ENCODE peak calls at places on chromosome 21, in eight cellular contexts. One of them, this sample, is unnamed.
A peak's percentile ranks its signal among the peaks of the same experiment; 100 is the strongest.

GRCh38 chr21:38202811-38203210 is 54.0 kb upstream of the KCNJ15 start:
- DNase-seq in activated CD4-positive, alpha-beta T cell treated with anti-CD3 and anti-CD28 coated beads, Interleukin-2, amount 50 U/mL, for 48 hours: no peak
- DNase-seq in stimulated activated CD8-positive, alpha-beta memory T cell treated with anti-CD3 and anti-CD28 coated beads, Interleukin-15, amount 100 ng/mL, for 1 hour: no peak
- DNase-seq in memory B cell: no peak
- DNase-seq in GM12864: no peak
- DNase-seq in activated CD8-positive, alpha-beta T cell treated with anti-CD3 and anti-CD28 coated beads for 36 hours: no peak
- DNase-seq in CD8-positive, alpha-beta memory T cell: no peak
- DNase-seq in astrocyte of the spinal cord: no peak
- DNase-seq in this sample: no peak

GRCh38 chr21:34761758-34762330 is 93.0 kb downstream of the CLIC6 start:
- DNase-seq in memory B cell: no peak
- DNase-seq in CD8-positive, alpha-beta memory T cell: no peak
- DNase-seq in activated CD8-positive, alpha-beta T cell treated with anti-CD3 and anti-CD28 coated beads for 36 hours: no peak
- DNase-seq in GM12864: no peak
- DNase-seq in stimulated activated CD8-positive, alpha-beta memory T cell treated with anti-CD3 and anti-CD28 coated beads, Interleukin-15, amount 100 ng/mL, for 1 hour: no peak
- DNase-seq in activated CD4-positive, alpha-beta T cell treated with anti-CD3 and anti-CD28 coated beads, Interleukin-2, amount 50 U/mL, for 48 hours: no peak
- DNase-seq in astrocyte of the spinal cord: no peak
- DNase-seq in this sample: no peak

GRCh38 chr21:30336596-30336995 is 898 bp downstream of the KRTAP27-1 start:
- DNase-seq in astrocyte of the spinal cord: peak; percentile 31
- DNase-seq in activated CD4-positive, alpha-beta T cell treated with anti-CD3 and anti-CD28 coated beads, Interleukin-2, amount 50 U/mL, for 48 hours: no peak
- DNase-seq in memory B cell: no peak
- DNase-seq in stimulated activated CD8-positive, alpha-beta memory T cell treated with anti-CD3 and anti-CD28 coated beads, Interleukin-15, amount 100 ng/mL, for 1 hour: no peak
- DNase-seq in CD8-positive, alpha-beta memory T cell: no peak
- DNase-seq in GM12864: no peak
- DNase-seq in activated CD8-positive, alpha-beta T cell treated with anti-CD3 and anti-CD28 coated beads for 36 hours: no peak
- DNase-seq in this sample: no peak

GRCh38 chr21:16976132-16976666 is 536.6 kb upstream of the CXADR start:
- DNase-seq in CD8-positive, alpha-beta memory T cell: no peak
- DNase-seq in activated CD8-positive, alpha-beta T cell treated with anti-CD3 and anti-CD28 coated beads for 36 hours: no peak
- DNase-seq in astrocyte of the spinal cord: peak; percentile 14
- DNase-seq in stimulated activated CD8-positive, alpha-beta memory T cell treated with anti-CD3 and anti-CD28 coated beads, Interleukin-15, amount 100 ng/mL, for 1 hour: no peak
- DNase-seq in GM12864: no peak
- DNase-seq in memory B cell: no peak
- DNase-seq in activated CD4-positive, alpha-beta T cell treated with anti-CD3 and anti-CD28 coated beads, Interleukin-2, amount 50 U/mL, for 48 hours: no peak
- DNase-seq in this sample: no peak

GRCh38 chr21:9839011-9839661 is 682.2 kb upstream of the TPTE start:
- DNase-seq in memory B cell: no peak
- DNase-seq in GM12864: no peak
- DNase-seq in activated CD8-positive, alpha-beta T cell treated with anti-CD3 and anti-CD28 coated beads for 36 hours: no peak
- DNase-seq in activated CD4-positive, alpha-beta T cell treated with anti-CD3 and anti-CD28 coated beads, Interleukin-2, amount 50 U/mL, for 48 hours: no peak
- DNase-seq in astrocyte of the spinal cord: no peak
- DNase-seq in CD8-positive, alpha-beta memory T cell: no peak
- DNase-seq in stimulated activated CD8-positive, alpha-beta memory T cell treated with anti-CD3 and anti-CD28 coated beads, Interleukin-15, amount 100 ng/mL, for 1 hour: no peak
- DNase-seq in this sample: no peak

GRCh38 chr21:28419811-28420210 is 572.9 kb downstream of the LTN1 start:
- DNase-seq in CD8-positive, alpha-beta memory T cell: no peak
- DNase-seq in activated CD8-positive, alpha-beta T cell treated with anti-CD3 and anti-CD28 coated beads for 36 hours: no peak
- DNase-seq in activated CD4-positive, alpha-beta T cell treated with anti-CD3 and anti-CD28 coated beads, Interleukin-2, amount 50 U/mL, for 48 hours: no peak
- DNase-seq in memory B cell: no peak
- DNase-seq in astrocyte of the spinal cord: no peak
- DNase-seq in GM12864: no peak
- DNase-seq in stimulated activated CD8-positive, alpha-beta memory T cell treated with anti-CD3 and anti-CD28 coated beads, Interleukin-15, amount 100 ng/mL, for 1 hour: no peak
- DNase-seq in this sample: no peak

GRCh38 chr21:43921602-43921978 is 56.6 kb downstream of the AGPAT3 start:
- DNase-seq in stimulated activated CD8-positive, alpha-beta memory T cell treated with anti-CD3 and anti-CD28 coated beads, Interleukin-15, amount 100 ng/mL, for 1 hour: no peak
- DNase-seq in GM12864: no peak
- DNase-seq in activated CD8-positive, alpha-beta T cell treated with anti-CD3 and anti-CD28 coated beads for 36 hours: peak; percentile 72
- DNase-seq in CD8-positive, alpha-beta memory T cell: no peak
- DNase-seq in memory B cell: no peak
- DNase-seq in astrocyte of the spinal cord: no peak
- DNase-seq in activated CD4-positive, alpha-beta T cell treated with anti-CD3 and anti-CD28 coated beads, Interleukin-2, amount 50 U/mL, for 48 hours: peak; percentile 26
- DNase-seq in this sample: no peak

GRCh38 chr21:44466996-44467858 is 11.9 kb downstream of the LRRC3 start:
- DNase-seq in astrocyte of the spinal cord: no peak
- DNase-seq in memory B cell: no peak
- DNase-seq in activated CD8-positive, alpha-beta T cell treated with anti-CD3 and anti-CD28 coated beads for 36 hours: no peak
- DNase-seq in GM12864: no peak
- DNase-seq in stimulated activated CD8-positive, alpha-beta memory T cell treated with anti-CD3 and anti-CD28 coated beads, Interleukin-15, amount 100 ng/mL, for 1 hour: no peak
- DNase-seq in activated CD4-positive, alpha-beta T cell treated with anti-CD3 and anti-CD28 coated beads, Interleukin-2, amount 50 U/mL, for 48 hours: no peak
- DNase-seq in CD8-positive, alpha-beta memory T cell: no peak
- DNase-seq in this sample: no peak

GRCh38 chr21:42479582-42479981 is 16.4 kb downstream of the RSPH1 start:
- DNase-seq in astrocyte of the spinal cord: no peak
- DNase-seq in stimulated activated CD8-positive, alpha-beta memory T cell treated with anti-CD3 and anti-CD28 coated beads, Interleukin-15, amount 100 ng/mL, for 1 hour: no peak
- DNase-seq in GM12864: no peak
- DNase-seq in activated CD4-positive, alpha-beta T cell treated with anti-CD3 and anti-CD28 coated beads, Interleukin-2, amount 50 U/mL, for 48 hours: no peak
- DNase-seq in CD8-positive, alpha-beta memory T cell: no peak
- DNase-seq in memory B cell: no peak
- DNase-seq in activated CD8-positive, alpha-beta T cell treated with anti-CD3 and anti-CD28 coated beads for 36 hours: no peak
- DNase-seq in this sample: no peak

GRCh38 chr21:43812139-43812821 is 22.9 kb downstream of the RRP1 start:
- DNase-seq in astrocyte of the spinal cord: no peak
- DNase-seq in activated CD8-positive, alpha-beta T cell treated with anti-CD3 and anti-CD28 coated beads for 36 hours: no peak
- DNase-seq in stimulated activated CD8-positive, alpha-beta memory T cell treated with anti-CD3 and anti-CD28 coated beads, Interleukin-15, amount 100 ng/mL, for 1 hour: no peak
- DNase-seq in memory B cell: no peak
- DNase-seq in activated CD4-positive, alpha-beta T cell treated with anti-CD3 and anti-CD28 coated beads, Interleukin-2, amount 50 U/mL, for 48 hours: no peak
- DNase-seq in GM12864: no peak
- DNase-seq in CD8-positive, alpha-beta memory T cell: no peak
- DNase-seq in this sample: no peak

GRCh38 chr21:45465105-45465504 is 60.1 kb downstream of the COL18A1 start:
- DNase-seq in activated CD8-positive, alpha-beta T cell treated with anti-CD3 and anti-CD28 coated beads for 36 hours: no peak
- DNase-seq in activated CD4-positive, alpha-beta T cell treated with anti-CD3 and anti-CD28 coated beads, Interleukin-2, amount 50 U/mL, for 48 hours: no peak
- DNase-seq in GM12864: no peak
- DNase-seq in stimulated activated CD8-positive, alpha-beta memory T cell treated with anti-CD3 and anti-CD28 coated beads, Interleukin-15, amount 100 ng/mL, for 1 hour: no peak
- DNase-seq in memory B cell: no peak
- DNase-seq in astrocyte of the spinal cord: no peak
- DNase-seq in CD8-positive, alpha-beta memory T cell: no peak
- DNase-seq in this sample: no peak

GRCh38 chr21:33865996-33866575 is 49.5 kb downstream of the ATP5PO start:
- DNase-seq in GM12864: no peak
- DNase-seq in astrocyte of the spinal cord: no peak
- DNase-seq in stimulated activated CD8-positive, alpha-beta memory T cell treated with anti-CD3 and anti-CD28 coated beads, Interleukin-15, amount 100 ng/mL, for 1 hour: no peak
- DNase-seq in memory B cell: no peak
- DNase-seq in activated CD8-positive, alpha-beta T cell treated with anti-CD3 and anti-CD28 coated beads for 36 hours: no peak
- DNase-seq in activated CD4-positive, alpha-beta T cell treated with anti-CD3 and anti-CD28 coated beads, Interleukin-2, amount 50 U/mL, for 48 hours: no peak
- DNase-seq in CD8-positive, alpha-beta memory T cell: no peak
- DNase-seq in this sample: no peak

GRCh38 chr21:26041441-26042180 is 129.0 kb downstream of the APP start:
- DNase-seq in CD8-positive, alpha-beta memory T cell: no peak
- DNase-seq in activated CD4-positive, alpha-beta T cell treated with anti-CD3 and anti-CD28 coated beads, Interleukin-2, amount 50 U/mL, for 48 hours: no peak
- DNase-seq in GM12864: no peak
- DNase-seq in memory B cell: no peak
- DNase-seq in stimulated activated CD8-positive, alpha-beta memory T cell treated with anti-CD3 and anti-CD28 coated beads, Interleukin-15, amount 100 ng/mL, for 1 hour: no peak
- DNase-seq in activated CD8-positive, alpha-beta T cell treated with anti-CD3 and anti-CD28 coated beads for 36 hours: no peak
- DNase-seq in astrocyte of the spinal cord: peak; percentile 46
- DNase-seq in this sample: no peak

GRCh38 chr21:36408568-36408967 is 23.4 kb downstream of the CHAF1B start:
- DNase-seq in astrocyte of the spinal cord: no peak
- DNase-seq in stimulated activated CD8-positive, alpha-beta memory T cell treated with anti-CD3 and anti-CD28 coated beads, Interleukin-15, amount 100 ng/mL, for 1 hour: no peak
- DNase-seq in CD8-positive, alpha-beta memory T cell: no peak
- DNase-seq in memory B cell: no peak
- DNase-seq in activated CD4-positive, alpha-beta T cell treated with anti-CD3 and anti-CD28 coated beads, Interleukin-2, amount 50 U/mL, for 48 hours: no peak
- DNase-seq in activated CD8-positive, alpha-beta T cell treated with anti-CD3 and anti-CD28 coated beads for 36 hours: no peak
- DNase-seq in GM12864: no peak
- DNase-seq in this sample: no peak

GRCh38 chr21:31151682-31152081 is 113.4 kb upstream of the KRTAP19-8 start:
- DNase-seq in CD8-positive, alpha-beta memory T cell: no peak
- DNase-seq in memory B cell: no peak
- DNase-seq in activated CD8-positive, alpha-beta T cell treated with anti-CD3 and anti-CD28 coated beads for 36 hours: no peak
- DNase-seq in stimulated activated CD8-positive, alpha-beta memory T cell treated with anti-CD3 and anti-CD28 coated beads, Interleukin-15, amount 100 ng/mL, for 1 hour: no peak
- DNase-seq in astrocyte of the spinal cord: no peak
- DNase-seq in GM12864: no peak
- DNase-seq in activated CD4-positive, alpha-beta T cell treated with anti-CD3 and anti-CD28 coated beads, Interleukin-2, amount 50 U/mL, for 48 hours: no peak
- DNase-seq in this sample: no peak

GRCh38 chr21:34844924-34845238 is 176.1 kb downstream of the CLIC6 start:
- DNase-seq in activated CD8-positive, alpha-beta T cell treated with anti-CD3 and anti-CD28 coated beads for 36 hours: no peak
- DNase-seq in CD8-positive, alpha-beta memory T cell: no peak
- DNase-seq in GM12864: no peak
- DNase-seq in stimulated activated CD8-positive, alpha-beta memory T cell treated with anti-CD3 and anti-CD28 coated beads, Interleukin-15, amount 100 ng/mL, for 1 hour: no peak
- DNase-seq in astrocyte of the spinal cord: no peak
- DNase-seq in activated CD4-positive, alpha-beta T cell treated with anti-CD3 and anti-CD28 coated beads, Interleukin-2, amount 50 U/mL, for 48 hours: no peak
- DNase-seq in memory B cell: no peak
- DNase-seq in this sample: no peak

GRCh38 chr21:33789697-33790096 is 125.9 kb downstream of the ATP5PO start:
- DNase-seq in GM12864: no peak
- DNase-seq in CD8-positive, alpha-beta memory T cell: no peak
- DNase-seq in activated CD4-positive, alpha-beta T cell treated with anti-CD3 and anti-CD28 coated beads, Interleukin-2, amount 50 U/mL, for 48 hours: no peak
- DNase-seq in stimulated activated CD8-positive, alpha-beta memory T cell treated with anti-CD3 and anti-CD28 coated beads, Interleukin-15, amount 100 ng/mL, for 1 hour: no peak
- DNase-seq in memory B cell: no peak
- DNase-seq in activated CD8-positive, alpha-beta T cell treated with anti-CD3 and anti-CD28 coated beads for 36 hours: no peak
- DNase-seq in astrocyte of the spinal cord: no peak
- DNase-seq in this sample: no peak

GRCh38 chr21:38839370-38839681 is 33.6 kb downstream of the ETS2 start:
- DNase-seq in GM12864: no peak
- DNase-seq in memory B cell: no peak
- DNase-seq in activated CD4-positive, alpha-beta T cell treated with anti-CD3 and anti-CD28 coated beads, Interleukin-2, amount 50 U/mL, for 48 hours: no peak
- DNase-seq in stimulated activated CD8-positive, alpha-beta memory T cell treated with anti-CD3 and anti-CD28 coated beads, Interleukin-15, amount 100 ng/mL, for 1 hour: no peak
- DNase-seq in astrocyte of the spinal cord: no peak
- DNase-seq in CD8-positive, alpha-beta memory T cell: no peak
- DNase-seq in activated CD8-positive, alpha-beta T cell treated with anti-CD3 and anti-CD28 coated beads for 36 hours: no peak
- DNase-seq in this sample: no peak

GRCh38 chr21:31115249-31115648 is 77.0 kb upstream of the KRTAP19-8 start:
- DNase-seq in activated CD8-positive, alpha-beta T cell treated with anti-CD3 and anti-CD28 coated beads for 36 hours: no peak
- DNase-seq in memory B cell: no peak
- DNase-seq in astrocyte of the spinal cord: no peak
- DNase-seq in activated CD4-positive, alpha-beta T cell treated with anti-CD3 and anti-CD28 coated beads, Interleukin-2, amount 50 U/mL, for 48 hours: no peak
- DNase-seq in CD8-positive, alpha-beta memory T cell: no peak
- DNase-seq in stimulated activated CD8-positive, alpha-beta memory T cell treated with anti-CD3 and anti-CD28 coated beads, Interleukin-15, amount 100 ng/mL, for 1 hour: no peak
- DNase-seq in GM12864: no peak
- DNase-seq in this sample: no peak

GRCh38 chr21:34558960-34559631 is 47.1 kb upstream of the KCNE1 start:
- DNase-seq in CD8-positive, alpha-beta memory T cell: no peak
- DNase-seq in stimulated activated CD8-positive, alpha-beta memory T cell treated with anti-CD3 and anti-CD28 coated beads, Interleukin-15, amount 100 ng/mL, for 1 hour: no peak
- DNase-seq in astrocyte of the spinal cord: peak; percentile 66
- DNase-seq in activated CD8-positive, alpha-beta T cell treated with anti-CD3 and anti-CD28 coated beads for 36 hours: no peak
- DNase-seq in GM12864: no peak
- DNase-seq in activated CD4-positive, alpha-beta T cell treated with anti-CD3 and anti-CD28 coated beads, Interleukin-2, amount 50 U/mL, for 48 hours: no peak
- DNase-seq in memory B cell: no peak
- DNase-seq in this sample: no peak

GRCh38 chr21:43196789-43197188 is 28.0 kb downstream of the CRYAA start:
- DNase-seq in CD8-positive, alpha-beta memory T cell: no peak
- DNase-seq in activated CD4-positive, alpha-beta T cell treated with anti-CD3 and anti-CD28 coated beads, Interleukin-2, amount 50 U/mL, for 48 hours: no peak
- DNase-seq in stimulated activated CD8-positive, alpha-beta memory T cell treated with anti-CD3 and anti-CD28 coated beads, Interleukin-15, amount 100 ng/mL, for 1 hour: no peak
- DNase-seq in activated CD8-positive, alpha-beta T cell treated with anti-CD3 and anti-CD28 coated beads for 36 hours: no peak
- DNase-seq in memory B cell: no peak
- DNase-seq in GM12864: no peak
- DNase-seq in astrocyte of the spinal cord: no peak
- DNase-seq in this sample: no peak

This sample was measured in stimulated activated naive B cell treated with anti-CD40 and anti-IgM and Interleukin-4, amounts not matched to agents 10 μg/mL and 1 μg/mL and 100 μg/mL, for 72 hours.